ENCODE peak calls at places on chromosomes 6 and 20, in four cellular contexts. N, H, M and Y are unnamed samples. For H3K4me1, the result is how much of the 10 kb centered on the place peaks cover.

GRCh38 chr6:159875194-159875593 is 15.6 kb upstream of the MAS1 start:
- DNase-seq in M (no peak), H (no peak), N (no peak), Y (no peak)

GRCh38 chr6:6221829-6222535 is 98.5 kb downstream of the F13A1 start:
- DNase-seq in H (no peak), N (peak), M (no peak), Y (no peak)

GRCh38 chr20:36441416-36441815 is 99.9 kb upstream of the MYL9 start:
- DNase-seq in H (no peak), N (no peak), M (no peak), Y (no peak)

GRCh38 chr6:100088009-100088408 is 94.0 kb upstream of the MCHR2 start:
- DNase-seq in H (no peak), M (no peak), N (no peak), Y (no peak)

GRCh38 chr6:152380351-152380767 is 256.8 kb downstream of the SYNE1 start:
- DNase-seq in N (no peak), M (no peak), H (no peak), Y (no peak)

GRCh38 chr6:117237561-117237960 is 27.8 kb upstream of the VGLL2 start:
- DNase-seq in H (no peak), M (no peak), N (no peak), Y (no peak)

GRCh38 chr6:75285156-75285639 is 606 bp upstream of the TMEM30A start:
- DNase-seq in M (no peak), N (no peak), H (no peak), Y (no peak)

GRCh38 chr6:328184-328670 is 35.9 kb downstream of the DUSP22 start:
- DNase-seq in H (peak), M (peak), N (peak), Y (no peak)

GRCh38 chr20:37968726-37969401 is 64.4 kb downstream of the TTI1 start:
- DNase-seq in M (no peak), H (no peak), N (no peak), Y (no peak)

GRCh38 chr6:144215402-144215931 is 65.2 kb downstream of the STX11 start:
- DNase-seq in H (peak), M (peak), N (peak), Y (no peak)

GRCh38 chr20:19802099-19802491 is 44.0 kb downstream of the RIN2 start:
- DNase-seq in H (no peak), N (no peak), M (no peak), Y (no peak)

GRCh38 chr6:66662196-66662595 is 955.2 kb upstream of the EYS start:
- DNase-seq in H (no peak), M (no peak), N (no peak), Y (no peak)

GRCh38 chr6:137076277-137077068 is 31.7 kb upstream of the IL20RA start:
- DNase-seq in N (peak), M (peak), H (peak), Y (peak)

GRCh38 chr6:10383312-10384063 is 31.4 kb downstream of the TFAP2A start:
- DNase-seq in H (no peak), M (no peak), N (no peak), Y (no peak)

GRCh38 chr6:10381830-10382208 is 33.1 kb downstream of the TFAP2A start:
- DNase-seq in H (no peak), M (no peak), N (no peak), Y (no peak)

GRCh38 chr6:10382322-10382721 is 32.6 kb downstream of the TFAP2A start:
- DNase-seq in N (no peak), H (no peak), M (no peak), Y (no peak)

GRCh38 chr6:10384064-10384317 is 30.9 kb downstream of the TFAP2A start:
- DNase-seq in H (no peak), M (no peak), N (no peak), Y (no peak)

GRCh38 chr6:10382728-10383127 is 32.1 kb downstream of the TFAP2A start:
- DNase-seq in N (no peak), H (no peak), M (no peak), Y (no peak)
- H3K4me1 ChIP-seq in N (under half), H (under half), M (under half), Y (under half)

DNA sequence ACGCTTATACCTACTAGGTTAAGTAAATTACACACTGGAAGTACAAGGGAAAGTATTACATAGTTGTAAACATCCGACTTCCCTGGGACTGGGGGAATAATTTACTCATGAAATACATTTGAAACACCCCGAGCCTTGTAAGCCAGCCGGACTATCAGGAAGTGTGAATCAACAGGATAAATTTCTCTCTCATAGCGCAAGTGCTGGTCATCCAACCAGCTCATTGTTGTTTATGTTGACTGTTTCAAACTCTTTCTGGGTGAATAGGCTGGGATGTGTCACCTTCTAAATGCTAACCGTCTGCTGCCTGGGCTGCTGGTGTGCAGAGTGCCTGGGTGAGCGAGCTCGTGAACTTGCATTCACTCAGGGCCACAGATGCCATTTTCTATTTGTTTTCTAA is 5.0 kb downstream of the BMP6 start:
- DNase-seq in H (no peak), M (no peak), N (no peak), Y (no peak)
- H3K4me3 ChIP-seq in H (no peak), M (no peak), N (no peak), Y (no peak)

GRCh38 chr6:154056536-154056935 is 17.5 kb downstream of the OPRM1 start:
- DNase-seq in M (no peak), N (no peak), H (no peak), Y (no peak)
- H3K27ac ChIP-seq in M (no peak), N (no peak), H (no peak), Y (no peak)

GRCh38 chr20:17642404-17643269 is 39.4 kb downstream of the RRBP1 start:
- DNase-seq in N (no peak), M (no peak), H (no peak), Y (no peak)

GRCh38 chr20:17645010-17645409 is 37.0 kb downstream of the RRBP1 start:
- DNase-seq in N (no peak), H (no peak), M (no peak), Y (no peak)

GRCh38 chr20:17644451-17644850 is 37.6 kb downstream of the RRBP1 start:
- DNase-seq in H (no peak), M (no peak), N (peak), Y (no peak)

GRCh38 chr20:17641993-17642392 is 40.0 kb downstream of the RRBP1 start:
- DNase-seq in M (no peak), H (no peak), N (no peak), Y (no peak)

GRCh38 chr20:17643531-17644188 is 38.4 kb downstream of the RRBP1 start:
- DNase-seq in H (no peak), N (no peak), M (no peak), Y (no peak)
- H3K4me1 ChIP-seq in H (under half), N (under half), M (under half), Y (under half)

GRCh38 chr6:165663736-165664552 is 903 bp upstream of the PDE10A start:
- DNase-seq in H (no peak), M (no peak), N (no peak), Y (no peak)
- H3K4me3 ChIP-seq in H (peak), M (peak), N (peak), Y (peak)

DNA sequence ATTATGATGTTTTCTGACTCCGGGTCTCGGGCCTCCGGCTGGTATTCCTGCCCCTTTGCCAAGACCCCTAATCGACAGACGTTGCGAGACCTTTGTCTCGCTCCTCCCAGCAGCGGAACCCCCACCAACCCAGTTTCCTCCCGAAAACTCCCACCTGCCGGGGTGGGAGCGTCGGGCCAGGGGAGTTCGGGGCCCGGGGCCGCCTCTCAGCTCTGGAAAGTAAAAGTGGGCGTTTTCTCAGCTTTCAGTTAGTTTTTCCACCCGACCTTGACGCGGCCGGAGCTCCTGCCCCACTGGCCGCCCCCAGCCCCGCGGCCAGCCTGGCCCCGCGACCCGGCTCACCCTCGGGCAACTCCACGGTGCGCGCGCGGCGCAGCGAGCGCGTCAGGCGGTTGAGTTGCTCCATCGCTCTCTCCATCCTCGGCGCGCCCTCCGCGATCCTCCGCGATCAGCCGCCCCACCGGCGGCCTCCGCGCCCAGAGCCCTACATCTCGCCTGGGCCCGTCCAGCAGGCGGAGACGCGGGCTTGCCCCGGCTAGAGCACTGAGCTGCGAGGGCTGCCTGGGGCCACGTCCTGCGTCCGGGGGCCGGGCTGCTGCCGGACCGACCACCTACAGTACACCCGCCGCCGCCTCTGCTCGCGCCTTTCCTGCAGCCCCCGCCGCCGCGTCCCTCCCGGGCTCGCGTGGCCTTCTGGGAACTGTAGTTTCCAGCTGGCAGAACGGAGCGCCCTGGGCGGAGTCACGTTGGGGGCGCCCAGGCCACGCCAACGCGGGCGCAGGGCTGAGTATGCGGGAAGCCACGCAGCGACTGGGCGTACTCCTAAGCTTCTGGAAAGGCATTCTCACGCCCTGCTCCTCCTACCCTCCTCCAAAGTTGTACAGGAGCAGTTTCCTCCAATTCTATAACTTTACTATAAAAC is at the start of gene HACE1:
- DNase-seq in M (peak), H (peak), N (peak), Y (peak)
- H3K27ac ChIP-seq in M (peak), H (peak), N (peak), Y (peak)

GRCh38 chr6:156954191-156954590 is 177.0 kb downstream of the ARID1B start:
- DNase-seq in H (no peak), N (no peak), M (no peak), Y (no peak)

GRCh38 chr6:156953478-156954146 is 176.4 kb downstream of the ARID1B start:
- DNase-seq in N (no peak), H (peak), M (no peak), Y (no peak)

GRCh38 chr6:156952401-156952800 is 175.2 kb downstream of the ARID1B start:
- DNase-seq in M (no peak), H (no peak), N (no peak), Y (no peak)

GRCh38 chr6:156954781-156955180 is 177.6 kb downstream of the ARID1B start:
- DNase-seq in H (no peak), M (no peak), N (no peak), Y (no peak)

GRCh38 chr6:156953125-156953477 is 175.9 kb downstream of the ARID1B start:
- DNase-seq in N (no peak), H (no peak), M (no peak), Y (no peak)
- H3K4me1 ChIP-seq in N (under half), H (under half), M (under half), Y (under half)

GRCh38 chr6:26016326-26017275 is 54.0 kb downstream of the TRIM38 start:
- DNase-seq in M (peak), H (no peak), N (no peak), Y (peak)
- H3K4me3 ChIP-seq in M (no peak), H (peak), N (peak), Y (peak)

GRCh38 chr6:12735786-12736185 is 19.2 kb downstream of the PHACTR1 start:
- DNase-seq in M (no peak), H (no peak), N (no peak), Y (no peak)
- H3K27ac ChIP-seq in M (no peak), H (no peak), N (no peak), Y (no peak)

GRCh38 chr20:21048841-21049273 is 57.3 kb downstream of the LINC00237 start:
- DNase-seq in N (peak), M (no peak), H (no peak), Y (no peak)

GRCh38 chr20:21052241-21052640 is 53.9 kb downstream of the LINC00237 start:
- DNase-seq in M (no peak), N (no peak), H (no peak), Y (no peak)

GRCh38 chr20:21052686-21053001 is 53.5 kb downstream of the LINC00237 start:
- DNase-seq in M (no peak), H (no peak), N (no peak), Y (no peak)

GRCh38 chr20:21050710-21051109 is 55.4 kb downstream of the LINC00237 start:
- DNase-seq in M (no peak), H (no peak), N (no peak), Y (no peak)

GRCh38 chr20:21053002-21053762 is 53.0 kb downstream of the LINC00237 start:
- DNase-seq in H (no peak), N (no peak), M (no peak), Y (no peak)
- H3K4me1 ChIP-seq in H (under half), N (under half), M (under half), Y (under half)